ENCODE peak calls at places on chromosomes 7 and 10, in five cellular contexts. V, Q, M, A and B are unnamed samples.

GRCh38 chr10:72692897-72693598 is 1.1 kb downstream of the MCU start:
- DNase-seq in M (no peak), A (no peak), Q (no peak), V (no peak), B (no peak)

GRCh38 chr10:56012146-56012545 is 348.9 kb downstream of the ZWINT start:
- DNase-seq in Q (no peak), M (no peak), V (peak), A (no peak), B (no peak)

GRCh38 chr10:64396105-64396504 is 874.9 kb downstream of the REEP3 start:
- DNase-seq in Q (no peak), A (no peak), M (no peak), V (no peak), B (no peak)

GRCh38 chr7:138001529-138002095 is at the start of gene CREB3L2:
- DNase-seq in A (no peak), V (peak), M (peak), Q (peak), B (peak)

GRCh38 chr7:30835396-30835915 is 64.2 kb downstream of the MINDY4 start:
- DNase-seq in M (no peak), A (peak), Q (no peak), V (no peak), B (no peak)

GRCh38 chr10:71799785-71800453 is 26.6 kb upstream of the VSIR start:
- DNase-seq in Q (no peak), V (no peak), A (no peak), M (peak), B (no peak)

GRCh38 chr10:105023706-105024105 is 382.6 kb downstream of the SORCS3 start:
- DNase-seq in V (no peak), Q (no peak), A (no peak), M (no peak), B (no peak)

GRCh38 chr7:111240371-111240770 is 149.4 kb downstream of the LRRN3 start:
- DNase-seq in Q (no peak), M (no peak), A (no peak), V (no peak), B (no peak)

GRCh38 chr10:4837551-4837950 is 11.5 kb downstream of the AKR1E2 start:
- DNase-seq in M (no peak), Q (no peak), A (no peak), V (no peak), B (no peak)

GRCh38 chr10:73597346-73597745 is 6.2 kb upstream of the USP54 start:
- DNase-seq in Q (no peak), A (no peak), M (no peak), V (no peak), B (no peak)

GRCh38 chr7:12715372-12716133 is 28.1 kb downstream of the ARL4A start:
- DNase-seq in Q (peak), M (peak), A (no peak), V (peak), B (no peak)

GRCh38 chr7:3063016-3063753 is 19.5 kb upstream of the CARD11 start:
- DNase-seq in V (no peak), M (no peak), A (no peak), Q (no peak), B (no peak)

GRCh38 chr7:11830582-11831382 is 1.2 kb downstream of the THSD7A start:
- DNase-seq in V (peak), M (no peak), A (no peak), Q (no peak), B (no peak)

GRCh38 chr10:13885238-13885990 is 298.6 kb downstream of the PRPF18 start:
- DNase-seq in M (no peak), A (no peak), Q (no peak), V (no peak), B (no peak)

GRCh38 chr7:46909601-46910051 is 672.3 kb downstream of the TNS3 start:
- DNase-seq in M (no peak), V (no peak), Q (no peak), A (no peak), B (no peak)

GRCh38 chr7:127389321-127389720 is 3.2 kb downstream of the ZNF800 start:
- DNase-seq in Q (no peak), V (no peak), M (no peak), A (no peak), B (no peak)

GRCh38 chr7:21429786-21430574 is 2.1 kb downstream of the SP4 start:
- DNase-seq in V (no peak), M (peak), A (no peak), Q (no peak), B (no peak)

GRCh38 chr10:5587151-5588079 is 62.7 kb downstream of the CALML3 start:
- DNase-seq in M (no peak), Q (no peak), A (no peak), V (no peak), B (no peak)

GRCh38 chr10:25487266-25487665 is 312.5 kb downstream of the GPR158 start:
- DNase-seq in A (no peak), Q (no peak), V (no peak), M (no peak), B (no peak)

GRCh38 chr7:17043012-17043877 is 161.5 kb upstream of the AGR3 start:
- DNase-seq in A (no peak), M (no peak), V (no peak), Q (no peak), B (no peak)

GRCh38 chr10:54133201-54133600 is 667.8 kb downstream of the PCDH15 start:
- DNase-seq in M (no peak), V (no peak), A (no peak), Q (no peak), B (no peak)

GRCh38 chr7:73701357-73701995 is 18.0 kb downstream of the STX1A start:
- DNase-seq in A (no peak), Q (no peak), M (peak), V (peak), B (peak)

GRCh38 chr7:26440993-26441636 is 149.5 kb downstream of the SNX10 start:
- DNase-seq in Q (no peak), V (peak), A (no peak), M (no peak), B (no peak)

GRCh38 chr7:85162743-85163142 is 24.1 kb downstream of the SEMA3D start:
- DNase-seq in M (no peak), A (no peak), V (no peak), Q (no peak), B (no peak)

GRCh38 chr10:42875792-42876191 is 93.2 kb downstream of the BMS1 start:
- DNase-seq in A (no peak), Q (no peak), V (peak), M (no peak), B (no peak)

GRCh38 chr10:113987805-113988204 is 55.9 kb upstream of the ADRB1 start:
- DNase-seq in A (no peak), V (no peak), M (no peak), Q (no peak), B (no peak)

GRCh38 chr10:97023401-97024180 is 162.2 kb downstream of the SLIT1 start:
- DNase-seq in M (no peak), Q (no peak), A (no peak), V (no peak), B (no peak)

GRCh38 chr10:101214446-101215396 is 14.5 kb downstream of the LBX1 start:
- DNase-seq in V (peak), A (no peak), M (peak), Q (no peak), B (peak)

GRCh38 chr10:17599089-17599488 is 18.1 kb downstream of the HACD1 start:
- DNase-seq in M (no peak), Q (no peak), V (peak), A (no peak), B (peak)

GRCh38 chr7:117682681-117683385 is 190.4 kb downstream of the CTTNBP2 start:
- DNase-seq in M (no peak), A (no peak), V (peak), Q (no peak), B (no peak)

GRCh38 chr10:47350671-47351640 is 2.8 kb downstream of the RBP3 start:
- DNase-seq in M (no peak), A (no peak), V (no peak), Q (no peak), B (no peak)

GRCh38 chr7:1725199-1725701 is 55.2 kb downstream of the ELFN1 start:
- DNase-seq in M (peak), A (no peak), Q (no peak), V (peak), B (peak)

GRCh38 chr7:41709621-41710020 is 6.7 kb upstream of the INHBA start:
- DNase-seq in M (no peak), V (no peak), Q (no peak), A (no peak), B (no peak)

GRCh38 chr7:106535234-106536026 is 125.5 kb downstream of the CCDC71L start:
- DNase-seq in M (no peak), V (no peak), Q (no peak), A (no peak), B (no peak)

DNA sequence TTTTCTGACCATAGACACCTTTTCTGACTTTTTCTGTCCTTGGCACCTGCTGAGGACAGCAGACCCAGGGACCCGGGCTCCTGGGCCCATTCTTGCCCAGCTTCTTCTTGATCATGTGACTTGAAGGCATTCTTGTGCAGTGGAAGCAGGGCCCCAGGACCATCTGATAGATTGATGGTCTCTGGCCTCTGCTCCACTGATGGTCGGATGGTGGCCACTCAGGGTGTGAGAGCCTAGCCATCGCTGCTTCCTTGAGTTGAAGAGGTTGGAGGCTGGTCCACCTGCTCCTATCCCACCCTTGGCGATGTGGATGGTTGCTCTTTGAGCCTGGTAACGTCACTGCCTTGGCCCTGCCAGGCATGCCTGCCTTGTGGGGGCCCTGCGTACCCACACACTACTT is 37.8 kb upstream of the ZNF716 start:
- DNase-seq in Q (peak), V (no peak), A (peak), M (no peak), B (no peak)
- TF ChIP-seq CTCF in Q (no peak), V (no peak), A (no peak), M (no peak), B (no peak)

GRCh38 chr7:44755698-44756627 is 7.3 kb downstream of the ZMIZ2 start:
- DNase-seq in M (no peak), Q (peak), A (no peak), V (no peak), B (no peak)
- H3K27ac ChIP-seq in M (no peak), Q (peak), A (peak), V (no peak), B (no peak)

GRCh38 chr7:148380581-148381419 is 209.8 kb upstream of the C7orf33 start:
- DNase-seq in M (no peak), V (peak), Q (no peak), A (no peak), B (peak)
- H3K4me3 ChIP-seq in M (no peak), V (no peak), Q (no peak), A (no peak), B (peak)

GRCh38 chr7:44735403-44736165 is 13.1 kb upstream of the ZMIZ2 start:
- DNase-seq in A (no peak), M (no peak), Q (no peak), V (no peak), B (no peak)
- TF ChIP-seq CTCF in A (no peak), M (no peak), Q (no peak), V (no peak), B (no peak)

GRCh38 chr10:31583358-31583757 is 264.3 kb downstream of the ZEB1 start:
- DNase-seq in A (no peak), Q (no peak), M (no peak), V (no peak), B (no peak)
- H3K27ac ChIP-seq in A (no peak), Q (no peak), M (no peak), V (no peak), B (no peak)

GRCh38 chr7:25180592-25180923 is 47.7 kb downstream of the NPVF start:
- DNase-seq in V (no peak), A (no peak), M (no peak), Q (no peak), B (no peak)

GRCh38 chr7:25179325-25179724 is 49.0 kb downstream of the NPVF start:
- DNase-seq in Q (no peak), A (no peak), V (no peak), M (no peak), B (no peak)

GRCh38 chr7:25181537-25181936 is 46.7 kb downstream of the NPVF start:
- DNase-seq in Q (no peak), M (no peak), A (no peak), V (no peak), B (no peak)

GRCh38 chr7:25179771-25180591 is 48.3 kb downstream of the NPVF start:
- DNase-seq in A (no peak), Q (peak), V (peak), M (peak), B (peak)

DNA sequence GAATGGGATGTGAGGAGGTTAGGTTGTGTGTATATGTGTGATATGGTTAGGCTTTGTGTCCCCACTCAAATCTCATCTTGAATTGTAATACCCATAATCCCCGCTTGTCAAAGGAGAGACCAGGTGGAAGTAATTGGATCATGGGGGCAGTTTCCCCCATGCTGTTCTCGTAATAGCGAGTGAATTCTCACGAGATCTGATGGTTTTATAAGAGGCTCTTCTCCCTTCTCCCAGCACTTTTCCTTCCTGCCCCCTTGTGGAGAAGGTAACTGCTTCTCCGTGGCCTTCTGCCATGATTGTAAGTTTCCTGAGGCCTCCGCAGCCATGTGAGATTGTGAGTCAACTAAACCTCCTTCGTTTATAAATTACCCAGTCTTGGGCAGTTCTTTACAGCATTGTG is 47.3 kb downstream of the NPVF start:
- DNase-seq in A (no peak), V (peak), Q (no peak), M (no peak), B (peak)
- H3K4me3 ChIP-seq in A (peak), V (no peak), Q (peak), M (no peak), B (no peak)